ENCODE peak calls at places on chromosomes 11 and 22, in ten cellular contexts. X is C1 segment of cervical spinal cord, S is sciatic nerve, R is omental fat pad, M is AG20443, P is T-cell, D is HFF-Myc, E is non-pigmented ciliary epithelial cell, B is cardiac muscle cell, L is A549. F is an unnamed sample.

GRCh38 chr22:19121631-19122142 is 525 bp downstream of the DGCR2 start:
- DNase-seq in X (peak; percentile 64), S (peak; percentile 73), R (no peak), M (peak; percentile 63), P (no peak), D (no peak), E (no peak), B (peak; percentile 30), L (peak; percentile 15), F (peak; percentile 41)

GRCh38 chr11:72637198-72637597 is 37.0 kb downstream of the PDE2A start:
- DNase-seq in X (no peak), S (no peak), R (no peak), M (no peak), P (no peak), D (no peak), E (no peak), B (no peak), L (no peak), F (no peak)

GRCh38 chr11:111642521-111642920 is 40.3 kb downstream of the SIK2 start:
- DNase-seq in X (no peak), S (no peak), R (no peak), M (no peak), P (no peak), D (no peak), E (no peak), B (no peak), L (no peak), F (no peak)

GRCh38 chr22:48146426-48146825 is 1384.0 kb downstream of the TBC1D22A start:
- DNase-seq in X (no peak), S (no peak), R (no peak), M (no peak), P (no peak), D (no peak), E (no peak), B (no peak), L (no peak), F (no peak)

GRCh38 chr11:130766650-130767297 is 149.5 kb downstream of the SNX19 start:
- DNase-seq in X (no peak), S (no peak), R (no peak), M (no peak), P (no peak), D (no peak), E (no peak), B (no peak), L (no peak), F (no peak)

GRCh38 chr22:24140357-24140756 is 40.9 kb upstream of the SUSD2 start:
- DNase-seq in X (no peak), S (no peak), R (no peak), M (peak; percentile 20), P (no peak), D (no peak), E (no peak), B (no peak), L (no peak), F (no peak)

GRCh38 chr11:117723625-117724024 is 73.4 kb downstream of the DSCAML1 start:
- DNase-seq in X (no peak), S (no peak), R (no peak), M (no peak), P (no peak), D (no peak), E (no peak), B (no peak), L (no peak), F (no peak)

GRCh38 chr11:70742553-70743291 is 344.4 kb downstream of the CTTN start:
- DNase-seq in X (no peak), S (no peak), R (no peak), M (no peak), P (no peak), D (no peak), E (no peak), B (peak; percentile 1), L (no peak), F (no peak)

GRCh38 chr11:116993599-116993998 is 104.6 kb downstream of the SIK3 start:
- DNase-seq in X (no peak), S (no peak), R (no peak), M (no peak), P (peak; percentile 28), D (no peak), E (no peak), B (peak; percentile 57), L (no peak), F (peak; percentile 72)

GRCh38 chr11:73140213-73141030 is 1.7 kb downstream of the FCHSD2 start:
- DNase-seq in X (no peak), S (peak; percentile 71), R (no peak), M (peak; percentile 57), P (no peak), D (no peak), E (no peak), B (peak; percentile 47), L (peak; percentile 56), F (no peak)

GRCh38 chr22:45977551-45978274 is 751 bp upstream of the WNT7B start:
- DNase-seq in X (no peak), S (no peak), R (no peak), M (no peak), P (no peak), D (no peak), E (no peak), B (peak; percentile 18), L (no peak), F (no peak)

GRCh38 chr11:23310276-23310675 is 450.0 kb upstream of the CCDC179 start:
- DNase-seq in X (no peak), S (no peak), R (no peak), M (no peak), P (no peak), D (no peak), E (peak; percentile 73), B (peak; percentile 39), L (no peak), F (no peak)

GRCh38 chr11:130852589-130852988 is 63.7 kb downstream of the SNX19 start:
- DNase-seq in X (no peak), S (no peak), R (no peak), M (no peak), P (no peak), D (no peak), E (no peak), B (no peak), L (no peak), F (no peak)

GRCh38 chr11:32081129-32081641 is 9.7 kb upstream of the RCN1 start:
- DNase-seq in X (no peak), S (no peak), R (no peak), M (peak; percentile 50), P (no peak), D (peak; percentile 77), E (no peak), B (peak; percentile 34), L (no peak), F (no peak)

GRCh38 chr22:49748514-49748913 is 79.2 kb downstream of the BRD1 start:
- DNase-seq in X (no peak), S (no peak), R (no peak), M (no peak), P (no peak), D (no peak), E (no peak), B (no peak), L (no peak), F (no peak)

GRCh38 chr11:110525883-110526282 is 96.1 kb downstream of the FDX1 start:
- DNase-seq in X (no peak), S (peak; percentile 86), R (peak; percentile 37), M (peak; percentile 67), P (no peak), D (peak; percentile 59), E (no peak), B (peak; percentile 61), L (no peak), F (no peak)

GRCh38 chr11:14357843-14358728 is 897 bp downstream of the RRAS2 start:
- DNase-seq in X (peak; percentile 25), S (peak; percentile 58), R (no peak), M (peak; percentile 84), P (peak; percentile 23), D (no peak), E (no peak), B (peak; percentile 76), L (peak; percentile 58), F (peak; percentile 57)

GRCh38 chr22:39229075-39229474 is 15.7 kb downstream of the PDGFB start:
- DNase-seq in X (no peak), S (no peak), R (no peak), M (no peak), P (no peak), D (no peak), E (no peak), B (no peak), L (no peak), F (no peak)

GRCh38 chr11:2944953-2945756 is 15.9 kb upstream of the PHLDA2 start:
- DNase-seq in X (peak; percentile 69), S (peak; percentile 94), R (peak; percentile 75), M (peak; percentile 95), P (peak; percentile 45), D (no peak), E (peak; percentile 75), B (peak; percentile 96), L (no peak), F (no peak)

GRCh38 chr22:38214248-38215056 is 12.7 kb downstream of the MAFF start:
- DNase-seq in X (no peak), S (peak; percentile 89), R (no peak), M (peak; percentile 88), P (peak; percentile 64), D (no peak), E (no peak), B (peak; percentile 82), L (no peak), F (peak; percentile 74)

GRCh38 chr11:70577258-70577603 is 178.9 kb downstream of the CTTN start:
- DNase-seq in X (no peak), S (no peak), R (no peak), M (no peak), P (no peak), D (no peak), E (no peak), B (no peak), L (no peak), F (no peak)

GRCh38 chr11:2885017-2885675 is 429 bp downstream of the CDKN1C start:
- DNase-seq in X (no peak), S (peak; percentile 81), R (no peak), M (peak; percentile 79), P (no peak), D (no peak), E (no peak), B (peak; percentile 66), L (no peak), F (no peak)

F was measured in naive thymus-derived CD4-positive, alpha-beta T cell.